ENCODE peak calls at places on chromosome 1, in seven cellular contexts. E is CD4-positive, alpha-beta T cell; P is astrocyte; B is sigmoid colon; J is A549; V is esophagus muscularis mucosa; X is endodermal cell. Y is an unnamed sample.

GRCh38 chr1:222829868-222830267 is 15.0 kb downstream of the DISP1 start:
- DNase-seq in X (no peak), J (no peak), P (peak; percentile 86), V (no peak), E (no peak), B (no peak), Y (no peak)

GRCh38 chr1:37930246-37931142 is 16.4 kb downstream of the INPP5B start:
- DNase-seq in P (no peak), X (no peak), B (peak; percentile 32), E (no peak), J (no peak), V (no peak), Y (no peak)

GRCh38 chr1:9873992-9874391 is 36.1 kb downstream of the CTNNBIP1 start:
- DNase-seq in E (no peak), B (no peak), P (no peak), X (no peak), J (no peak), V (no peak), Y (no peak)

GRCh38 chr1:64479874-64480273 is 9.9 kb downstream of the CACHD1 start:
- DNase-seq in J (no peak), E (no peak), B (no peak), V (no peak), X (peak; percentile 57), P (no peak), Y (no peak)

GRCh38 chr1:152108899-152109222 is 6.4 kb downstream of the TCHH start:
- DNase-seq in V (no peak), X (peak; percentile 67), J (peak; percentile 28), P (no peak), E (no peak), B (no peak), Y (no peak)

GRCh38 chr1:212990276-212990675 is 25.4 kb downstream of the ANGEL2 start:
- DNase-seq in P (no peak), B (no peak), E (no peak), V (no peak), X (no peak), J (no peak), Y (no peak)

GRCh38 chr1:216902669-216903388 is 179.6 kb upstream of the ESRRG start:
- DNase-seq in P (peak; percentile 69), B (no peak), V (no peak), X (no peak), E (no peak), J (no peak), Y (no peak)

GRCh38 chr1:151867785-151868403 is 14.4 kb upstream of the THEM5 start:
- DNase-seq in B (no peak), P (peak; percentile 39), E (no peak), V (no peak), J (peak; percentile 29), X (no peak), Y (no peak)

GRCh38 chr1:65339866-65340483 is 30.6 kb downstream of the DNAJC6 start:
- DNase-seq in V (peak; percentile 87), J (peak; percentile 3), B (no peak), E (no peak), P (peak; percentile 1), X (no peak), Y (no peak)

GRCh38 chr1:2628933-2629626 is 3.7 kb downstream of the MMEL1 start:
- DNase-seq in E (no peak), J (no peak), B (no peak), V (no peak), X (peak; percentile 70), P (no peak), Y (no peak)

GRCh38 chr1:223717123-223717522 is 4.8 kb downstream of the CAPN2 start:
- DNase-seq in P (no peak), E (no peak), J (no peak), X (no peak), B (no peak), V (no peak), Y (no peak)

GRCh38 chr1:19647643-19648042 is 3.5 kb downstream of the NBL1 start:
- DNase-seq in P (no peak), B (no peak), J (no peak), X (no peak), E (no peak), V (no peak), Y (no peak)

GRCh38 chr1:79575424-79575823 is 568.9 kb upstream of the ADGRL4 start:
- DNase-seq in X (no peak), E (no peak), V (no peak), P (no peak), J (no peak), B (no peak), Y (no peak)
- H3K9me3 ChIP-seq in X (no peaks in the 10 kb centered on the region), E (no peaks in the 10 kb centered on the region), V (no peaks in the 10 kb centered on the region), P (no peaks in the 10 kb centered on the region), J (no peaks in the 10 kb centered on the region), B (no peaks in the 10 kb centered on the region), Y (no peaks in the 10 kb centered on the region)

GRCh38 chr1:5575396-5576110 is 416.7 kb downstream of the NPHP4 start:
- DNase-seq in P (no peak), E (no peak), V (peak; percentile 74), X (peak; percentile 25), J (no peak), B (no peak), Y (no peak)

GRCh38 chr1:5574641-5575040 is 417.6 kb downstream of the NPHP4 start:
- DNase-seq in V (peak; percentile 83), E (no peak), B (no peak), X (no peak), P (no peak), J (no peak), Y (no peak)

GRCh38 chr1:5570931-5571330 is 421.3 kb downstream of the NPHP4 start:
- DNase-seq in B (no peak), P (no peak), J (peak; percentile 2), E (no peak), V (no peak), X (no peak), Y (no peak)

GRCh38 chr1:5572794-5573193 is 419.4 kb downstream of the NPHP4 start:
- DNase-seq in J (no peak), P (no peak), B (no peak), X (peak; percentile 17), V (peak; percentile 90), E (no peak), Y (no peak)

DNA sequence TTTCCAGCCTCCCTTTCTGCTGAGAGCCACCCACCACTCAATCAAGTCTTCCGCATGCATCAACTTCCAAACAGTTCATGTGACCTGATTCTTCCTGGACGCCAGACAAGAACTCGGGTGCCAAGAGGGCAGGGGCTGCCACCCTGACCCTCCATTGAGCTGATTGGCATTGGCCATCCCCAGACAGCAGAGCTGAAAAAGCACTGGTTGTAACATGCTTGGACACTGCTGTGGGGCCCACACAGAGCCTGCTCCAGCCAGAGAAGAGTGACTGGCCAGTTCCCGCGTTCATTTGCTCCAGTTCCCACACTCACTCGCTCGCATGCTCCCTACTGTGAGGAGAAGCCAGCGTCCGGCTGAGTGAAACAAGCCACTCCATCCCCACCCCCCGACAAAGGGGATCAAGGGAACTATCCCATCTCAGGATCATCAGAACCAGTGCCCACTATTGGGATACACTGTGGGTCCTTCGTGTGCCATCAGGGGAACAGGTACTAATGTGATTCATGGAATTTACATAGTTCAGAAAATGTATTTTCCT is 420.3 kb downstream of the NPHP4 start:
- DNase-seq in V (peak; percentile 87), B (no peak), J (no peak), E (no peak), P (no peak), X (no peak), Y (no peak)
- H3K9me3 ChIP-seq in V (no peaks in the 10 kb centered on the region), B (no peaks in the 10 kb centered on the region), J (no peaks in the 10 kb centered on the region), E (no peaks in the 10 kb centered on the region), P (peaks cover 5% of the 10 kb centered on the region), X (peaks cover 15% of the 10 kb centered on the region), Y (no peaks in the 10 kb centered on the region)

DNA sequence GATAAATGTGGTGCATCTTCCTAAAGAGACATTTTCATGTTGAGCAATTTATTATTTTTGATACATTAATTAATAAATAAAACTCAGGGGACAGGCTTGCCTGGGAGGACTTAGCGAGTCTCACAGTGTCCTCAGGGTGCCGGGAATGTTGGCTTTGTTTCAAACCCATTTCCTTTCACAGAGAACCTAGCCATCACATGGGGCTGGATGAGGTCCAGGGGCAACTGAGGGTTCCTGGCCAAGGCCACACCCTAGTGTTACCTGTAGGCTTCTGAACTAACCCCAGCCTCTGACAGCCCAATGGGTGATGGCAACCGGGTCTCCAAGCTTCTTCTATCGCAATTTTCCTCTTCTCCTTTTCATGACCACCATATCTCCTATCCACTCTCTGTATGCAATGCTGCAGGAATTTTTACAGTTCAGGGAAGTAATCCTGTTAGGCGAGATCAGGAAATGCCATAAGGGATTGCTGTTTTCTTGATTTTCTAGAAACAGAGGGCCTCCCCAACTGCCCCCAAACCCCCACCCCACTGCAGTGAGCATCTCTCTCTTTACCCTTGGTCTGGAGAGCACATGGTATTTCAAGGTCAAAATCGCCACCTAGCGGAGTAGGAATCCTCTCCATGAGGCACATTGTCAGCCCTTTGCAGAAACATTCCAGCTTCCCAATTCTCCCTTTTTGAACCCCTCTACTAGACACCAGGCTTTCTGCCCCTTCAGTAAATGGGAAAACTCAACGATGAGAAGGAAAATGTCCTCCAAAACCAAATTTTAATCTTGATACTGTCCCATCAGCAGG is 22.1 kb upstream of the SMYD3 start:
- DNase-seq in B (no peak), V (no peak), J (no peak), P (no peak), X (peak; percentile 47), E (no peak), Y (no peak)
- H3K9me3 ChIP-seq in B (peaks cover 3% of the 10 kb centered on the region), V (no peaks in the 10 kb centered on the region), J (no peaks in the 10 kb centered on the region), P (peaks cover 3% of the 10 kb centered on the region), X (peaks cover 34% of the 10 kb centered on the region), E (peaks cover 10% of the 10 kb centered on the region), Y (peaks cover 5% of the 10 kb centered on the region)

GRCh38 chr1:248792342-248792741 is 33.4 kb downstream of the SH3BP5L start:
- DNase-seq in B (no peak), X (no peak), E (no peak), V (peak; percentile 34), J (no peak), P (no peak), Y (no peak)
- H3K9me3 ChIP-seq in B (peaks cover 2% of the 10 kb centered on the region), X (peaks cover 56% of the 10 kb centered on the region), E (peaks cover 16% of the 10 kb centered on the region), V (no peaks in the 10 kb centered on the region), J (no peaks in the 10 kb centered on the region), P (no peaks in the 10 kb centered on the region), Y (no peaks in the 10 kb centered on the region)

GRCh38 chr1:154833841-154834240 is 36.2 kb downstream of the KCNN3 start:
- DNase-seq in V (no peak), B (no peak), X (no peak), J (no peak), E (no peak), P (no peak), Y (no peak)
- H3K9me3 ChIP-seq in V (no peaks in the 10 kb centered on the region), B (no peaks in the 10 kb centered on the region), X (no peaks in the 10 kb centered on the region), J (no peaks in the 10 kb centered on the region), E (no peaks in the 10 kb centered on the region), P (no peaks in the 10 kb centered on the region), Y (no peaks in the 10 kb centered on the region)

Y was measured in T-helper 17 cell.